ENCODE peak calls at places on chromosomes 11 and 22, in five cellular contexts. I is NCI-H2029 treated with DMSO at 0.1 percent for 48 hours; K is stimulated activated CD8-positive, alpha-beta memory T cell treated with anti-CD3 and anti-CD28 coated beads, Interleukin-15, amount 100 ng/mL, for 4 hours; O is activated naive CD4-positive, alpha-beta T cell; D is adipocyte. A is an unnamed sample.

GRCh38 chr11:47756208-47756607 is 10.9 kb downstream of the FNBP4 start:
- DNase-seq in I (no peak), K (no peak), O (no peak), D (no peak), A (no peak)

GRCh38 chr11:94148189-94148588 is 19.5 kb downstream of the PANX1 start:
- DNase-seq in I (no peak), K (no peak), O (no peak), D (peak; percentile 33), A (no peak)

GRCh38 chr11:73578786-73579185 is 19.1 kb downstream of the FAM168A start:
- DNase-seq in I (peak; percentile 24), K (no peak), O (no peak), D (peak; percentile 2), A (no peak)

GRCh38 chr22:36359172-36359973 is 28.4 kb downstream of the MYH9 start:
- DNase-seq in I (no peak), K (no peak), O (no peak), D (no peak), A (no peak)

GRCh38 chr11:121235057-121235456 is 57.5 kb upstream of the SC5D start:
- DNase-seq in I (no peak), K (no peak), O (no peak), D (no peak), A (no peak)

GRCh38 chr11:108887436-108888238 is 222.8 kb downstream of the DDX10 start:
- DNase-seq in I (no peak), K (no peak), O (no peak), D (peak; percentile 34), A (no peak)

GRCh38 chr11:45583981-45584380 is 81.4 kb downstream of the CHST1 start:
- DNase-seq in I (no peak), K (no peak), O (no peak), D (no peak), A (no peak)

GRCh38 chr11:83151274-83151977 is 5.5 kb upstream of the PCF11 start:
- DNase-seq in I (no peak), K (no peak), O (no peak), D (no peak), A (no peak)

GRCh38 chr11:134216816-134217215 is 7.0 kb downstream of the NCAPD3 start:
- DNase-seq in I (no peak), K (no peak), O (no peak), D (no peak), A (no peak)

GRCh38 chr11:70547386-70547785 is 149.1 kb downstream of the CTTN start:
- DNase-seq in I (no peak), K (no peak), O (no peak), D (no peak), A (no peak)

GRCh38 chr11:57502870-57503269 is 12.6 kb downstream of the SLC43A1 start:
- DNase-seq in I (no peak), K (no peak), O (no peak), D (no peak), A (no peak)

GRCh38 chr22:28332410-28332809 is 347.2 kb downstream of the TTC28 start:
- DNase-seq in I (peak; percentile 8), K (no peak), O (no peak), D (peak; percentile 62), A (no peak)

GRCh38 chr11:57316017-57316416 is 8.7 kb downstream of the TNKS1BP1 start:
- DNase-seq in I (no peak), K (no peak), O (no peak), D (no peak), A (no peak)

GRCh38 chr11:31810779-31811647 is at the start of gene PAX6:
- DNase-seq in I (peak; percentile 57), K (no peak), O (no peak), D (no peak), A (peak; percentile 99)